ENCODE peak calls at places on chromosome 7, in nine cellular contexts. V is HepG2, Q is GM12891, G is GM12892, A is IMR-90, R is lower leg skin, E is uterus, K is Peyer's patch, W is A549. U is an unnamed sample.

GRCh38 chr7:151143261-151144015 is 24.1 kb downstream of the GBX1 start:
- DNase-seq in V (no peak), Q (no peak), G (no peak), A (no peak), R (no peak), E (peak), K (no peak), W (no peak), U (no peak)

GRCh38 chr7:158239290-158239981 is 348.2 kb downstream of the PTPRN2 start:
- DNase-seq in V (no peak), Q (no peak), G (no peak), A (no peak), R (no peak), E (no peak), K (no peak), W (no peak), U (no peak)

GRCh38 chr7:83697814-83698530 is 49.0 kb upstream of the SEMA3E start:
- DNase-seq in V (no peak), Q (no peak), G (no peak), A (peak), R (no peak), E (no peak), K (no peak), W (no peak), U (no peak)

GRCh38 chr7:155169081-155169480 is 99.0 kb downstream of the HTR5A start:
- DNase-seq in V (no peak), Q (no peak), G (no peak), A (no peak), R (no peak), E (no peak), K (no peak), W (no peak), U (no peak)

GRCh38 chr7:121411597-121411979 is 15.5 kb upstream of the FAM3C start:
- DNase-seq in V (no peak), Q (no peak), G (no peak), A (no peak), R (no peak), E (no peak), K (no peak), W (no peak), U (no peak)

GRCh38 chr7:142939226-142939910 is at the start of gene LLCFC1:
- DNase-seq in V (peak), Q (peak), G (peak), A (no peak), R (no peak), E (no peak), K (no peak), W (peak), U (peak)

GRCh38 chr7:27210441-27211083 is 10.7 kb upstream of the HOXA13 start:
- DNase-seq in V (no peak), Q (peak), G (no peak), A (peak), R (no peak), E (peak), K (peak), W (peak), U (peak)

GRCh38 chr7:132680590-132680989 is 104.3 kb upstream of the PLXNA4 start:
- DNase-seq in V (no peak), Q (no peak), G (no peak), A (no peak), R (no peak), E (no peak), K (no peak), W (no peak), U (no peak)

GRCh38 chr7:147707926-147708325 is 882.6 kb upstream of the C7orf33 start:
- DNase-seq in V (no peak), Q (no peak), G (no peak), A (no peak), R (no peak), E (no peak), K (no peak), W (no peak), U (no peak)

GRCh38 chr7:71511361-71511807 is 379.4 kb downstream of the GALNT17 start:
- DNase-seq in V (no peak), Q (no peak), G (no peak), A (no peak), R (no peak), E (no peak), K (no peak), W (no peak), U (no peak)

GRCh38 chr7:54397836-54398612 is 144.2 kb upstream of the VSTM2A start:
- DNase-seq in V (no peak), Q (no peak), G (no peak), A (no peak), R (no peak), E (no peak), K (no peak), W (no peak), U (peak)

GRCh38 chr7:81624021-81624630 is 145.7 kb downstream of the HGF start:
- DNase-seq in V (peak), Q (no peak), G (no peak), A (peak), R (no peak), E (no peak), K (no peak), W (no peak), U (no peak)

GRCh38 chr7:139038691-139039090 is 2.8 kb upstream of the ZC3HAV1L start:
- DNase-seq in V (no peak), Q (no peak), G (no peak), A (no peak), R (no peak), E (no peak), K (no peak), W (no peak), U (peak)

GRCh38 chr7:107946451-107946850 is 55.5 kb downstream of the DLD start:
- DNase-seq in V (no peak), Q (no peak), G (no peak), A (peak), R (no peak), E (no peak), K (no peak), W (no peak), U (no peak)

GRCh38 chr7:32070406-32071360 is at the start of gene PDE1C:
- DNase-seq in V (no peak), Q (peak), G (peak), A (peak), R (no peak), E (peak), K (no peak), W (peak), U (no peak)

GRCh38 chr7:76505168-76506080 is 4.9 kb upstream of the UPK3B start:
- DNase-seq in V (no peak), Q (no peak), G (no peak), A (no peak), R (no peak), E (no peak), K (no peak), W (no peak), U (no peak)

GRCh38 chr7:1909476-1909875 is 239.4 kb downstream of the ELFN1 start:
- DNase-seq in V (no peak), Q (no peak), G (no peak), A (no peak), R (no peak), E (no peak), K (no peak), W (no peak), U (no peak)

GRCh38 chr7:32536585-32536984 is 41.3 kb downstream of the AVL9 start:
- DNase-seq in V (no peak), Q (no peak), G (no peak), A (peak), R (no peak), E (no peak), K (no peak), W (peak), U (no peak)

GRCh38 chr7:154777489-154777888 is 225.4 kb downstream of the PAXIP1 start:
- DNase-seq in V (no peak), Q (no peak), G (no peak), A (no peak), R (no peak), E (no peak), K (peak), W (no peak), U (no peak)

GRCh38 chr7:141544831-141545230 is 6.4 kb upstream of the AGK start:
- DNase-seq in V (no peak), Q (no peak), G (no peak), A (no peak), R (no peak), E (no peak), K (no peak), W (no peak), U (no peak)

GRCh38 chr7:6232534-6232933 is 39.9 kb downstream of the CYTH3 start:
- DNase-seq in V (no peak), Q (no peak), G (no peak), A (no peak), R (peak), E (no peak), K (no peak), W (no peak), U (no peak)

GRCh38 chr7:106618480-106618879 is 42.5 kb downstream of the CCDC71L start:
- DNase-seq in V (no peak), Q (no peak), G (no peak), A (peak), R (no peak), E (no peak), K (no peak), W (no peak), U (no peak)

GRCh38 chr7:129739427-129739826 is 127.9 kb downstream of the NRF1 start:
- DNase-seq in V (no peak), Q (no peak), G (no peak), A (peak), R (no peak), E (no peak), K (no peak), W (no peak), U (no peak)

GRCh38 chr7:22316914-22317313 is 40.0 kb downstream of the RAPGEF5 start:
- DNase-seq in V (no peak), Q (no peak), G (no peak), A (no peak), R (no peak), E (no peak), K (no peak), W (no peak), U (no peak)

GRCh38 chr7:20519641-20520040 is 95.8 kb upstream of the ABCB5 start:
- DNase-seq in V (no peak), Q (no peak), G (no peak), A (no peak), R (no peak), E (no peak), K (no peak), W (no peak), U (no peak)

GRCh38 chr7:147605326-147605725 is 985.2 kb upstream of the C7orf33 start:
- DNase-seq in V (no peak), Q (no peak), G (no peak), A (no peak), R (no peak), E (no peak), K (no peak), W (no peak), U (no peak)

GRCh38 chr7:12423995-12424745 is 20.5 kb upstream of the VWDE start:
- DNase-seq in V (no peak), Q (no peak), G (no peak), A (no peak), R (no peak), E (no peak), K (no peak), W (no peak), U (no peak)

GRCh38 chr7:150511039-150511438 is 3.6 kb upstream of the GIMAP7 start:
- DNase-seq in V (no peak), Q (no peak), G (no peak), A (no peak), R (no peak), E (no peak), K (no peak), W (no peak), U (no peak)

GRCh38 chr7:84088669-84089278 is 105.8 kb downstream of the SEMA3A start:
- DNase-seq in V (no peak), Q (no peak), G (no peak), A (peak), R (no peak), E (no peak), K (no peak), W (no peak), U (no peak)

GRCh38 chr7:139582130-139582650 is 58.7 kb downstream of the CLEC2L start:
- DNase-seq in V (no peak), Q (no peak), G (no peak), A (no peak), R (no peak), E (peak), K (no peak), W (no peak), U (no peak)

GRCh38 chr7:85074016-85074415 is 112.8 kb downstream of the SEMA3D start:
- DNase-seq in V (no peak), Q (no peak), G (no peak), A (peak), R (no peak), E (no peak), K (no peak), W (no peak), U (no peak)

GRCh38 chr7:54788664-54789063 is 29.7 kb upstream of the SEC61G start:
- DNase-seq in V (peak), Q (peak), G (no peak), A (peak), R (peak), E (no peak), K (no peak), W (peak), U (peak)

GRCh38 chr7:27098493-27099223 is 2.9 kb upstream of the HOXA1 start:
- DNase-seq in V (no peak), Q (no peak), G (no peak), A (peak), R (no peak), E (peak), K (no peak), W (no peak), U (no peak)

GRCh38 chr7:31763548-31763947 is 76.5 kb downstream of the PPP1R17 start:
- DNase-seq in V (no peak), Q (no peak), G (no peak), A (no peak), R (no peak), E (no peak), K (no peak), W (no peak), U (no peak)

GRCh38 chr7:78649976-78650375 is 803.5 kb downstream of the MAGI2 start:
- DNase-seq in V (no peak), Q (no peak), G (no peak), A (no peak), R (no peak), E (no peak), K (no peak), W (no peak), U (no peak)

GRCh38 chr7:11492307-11492706 is 339.7 kb downstream of the THSD7A start:
- DNase-seq in V (no peak), Q (no peak), G (no peak), A (no peak), R (no peak), E (no peak), K (no peak), W (no peak), U (no peak)

GRCh38 chr7:98228801-98229200 is 17.6 kb downstream of the BHLHA15 start:
- DNase-seq in V (no peak), Q (no peak), G (no peak), A (no peak), R (no peak), E (no peak), K (no peak), W (no peak), U (no peak)

GRCh38 chr7:98230746-98231471 is 19.7 kb downstream of the BHLHA15 start:
- DNase-seq in V (no peak), Q (no peak), G (no peak), A (no peak), R (no peak), E (no peak), K (no peak), W (no peak), U (no peak)

GRCh38 chr7:98229441-98229840 is 18.2 kb downstream of the BHLHA15 start:
- DNase-seq in V (no peak), Q (no peak), G (no peak), A (no peak), R (no peak), E (no peak), K (no peak), W (no peak), U (no peak)

GRCh38 chr7:98231489-98232275 is 20.4 kb downstream of the TECPR1 start:
- DNase-seq in V (no peak), Q (no peak), G (no peak), A (no peak), R (no peak), E (no peak), K (no peak), W (no peak), U (no peak)

DNA sequence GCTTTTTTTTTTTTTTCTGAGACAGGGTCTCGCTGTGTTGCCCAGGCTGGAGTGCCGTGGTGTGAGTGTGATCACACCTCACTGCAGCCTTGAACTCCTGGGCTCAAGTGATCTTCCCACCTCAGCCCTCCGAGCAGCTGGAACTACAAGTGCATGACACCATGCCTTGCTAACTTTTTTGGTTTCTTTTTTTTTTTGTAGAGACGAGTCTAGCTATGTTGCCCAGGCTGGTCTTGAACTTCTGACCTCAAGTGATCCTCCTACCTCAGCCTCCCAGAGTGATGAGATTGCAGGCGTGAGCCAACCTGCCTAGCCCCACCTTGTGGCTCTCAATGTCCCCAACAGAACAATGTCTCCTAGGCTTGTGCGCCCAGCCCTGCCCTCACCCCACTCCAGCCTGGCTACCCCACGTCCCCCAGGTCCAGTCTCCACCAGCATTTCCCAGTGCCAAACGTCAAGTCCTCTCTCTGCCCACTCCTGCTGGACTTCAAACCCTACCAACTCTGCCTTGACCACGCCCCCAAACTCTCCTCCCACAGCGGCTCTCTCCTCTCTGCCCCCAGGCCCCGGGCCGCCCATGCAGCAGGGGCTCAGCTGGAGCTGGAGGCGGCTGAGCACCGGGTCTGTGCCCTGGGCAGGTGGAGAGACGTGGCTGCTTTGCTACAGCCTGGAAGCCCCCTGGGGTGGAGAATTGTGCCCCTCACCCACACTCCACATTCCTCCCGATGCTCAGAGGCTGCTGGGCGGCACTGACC is 18.9 kb downstream of the BHLHA15 start:
- DNase-seq in V (peak), Q (no peak), G (no peak), A (no peak), R (no peak), E (no peak), K (no peak), W (no peak), U (no peak)
- TF ChIP-seq POLR2A in V (no peak), Q (no peak), G (no peak), A (no peak), R (no peak), E (no peak), K (no peak), W (no peak), U (no peak)

GRCh38 chr7:94374231-94374630 is 20.5 kb upstream of the COL1A2 start:
- DNase-seq in V (no peak), Q (no peak), G (no peak), A (peak), R (peak), E (peak), K (no peak), W (no peak), U (no peak)
- TF ChIP-seq POLR2A in V (no peak), Q (no peak), G (no peak), A (peak), R (no peak), E (no peak), K (no peak), W (no peak), U (no peak)

GRCh38 chr7:148991536-148991935 is 36.8 kb downstream of the PDIA4 start:
- DNase-seq in V (no peak), Q (no peak), G (no peak), A (no peak), R (no peak), E (no peak), K (no peak), W (no peak), U (no peak)

GRCh38 chr7:148997497-148997896 is 30.8 kb downstream of the PDIA4 start:
- DNase-seq in V (no peak), Q (no peak), G (no peak), A (no peak), R (no peak), E (no peak), K (no peak), W (no peak), U (no peak)

GRCh38 chr7:148993193-148993592 is 35.1 kb downstream of the PDIA4 start:
- DNase-seq in V (no peak), Q (no peak), G (no peak), A (no peak), R (no peak), E (no peak), K (no peak), W (no peak), U (no peak)

GRCh38 chr7:148999166-148999565 is 29.1 kb downstream of the PDIA4 start:
- DNase-seq in V (no peak), Q (no peak), G (no peak), A (no peak), R (no peak), E (no peak), K (no peak), W (no peak), U (no peak)

DNA sequence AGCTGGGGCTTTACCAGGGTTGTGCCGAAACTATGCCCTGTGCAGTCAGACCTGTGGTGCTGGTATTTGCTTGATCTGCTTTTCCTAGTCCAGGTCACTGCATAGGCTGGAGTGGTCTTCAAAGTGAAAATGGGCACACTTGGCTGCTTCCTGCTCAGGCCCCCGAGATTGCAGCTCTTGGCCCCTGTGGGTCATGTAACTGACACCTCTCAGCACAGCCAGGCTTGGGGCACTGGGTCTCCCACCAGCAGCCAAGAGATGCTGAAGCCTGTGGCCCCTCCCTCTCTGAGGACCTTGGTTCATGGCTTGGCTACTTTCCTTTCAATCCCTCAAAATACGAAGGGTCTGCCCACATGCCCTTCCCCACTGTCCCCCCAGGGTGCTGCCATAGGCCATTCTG is 33.7 kb downstream of the PDIA4 start:
- DNase-seq in V (no peak), Q (no peak), G (no peak), A (no peak), R (no peak), E (no peak), K (no peak), W (no peak), U (no peak)
- TF ChIP-seq POLR2A in V (no peak), Q (no peak), G (no peak), A (no peak), R (no peak), E (no peak), K (no peak), W (no peak), U (no peak)

DNA sequence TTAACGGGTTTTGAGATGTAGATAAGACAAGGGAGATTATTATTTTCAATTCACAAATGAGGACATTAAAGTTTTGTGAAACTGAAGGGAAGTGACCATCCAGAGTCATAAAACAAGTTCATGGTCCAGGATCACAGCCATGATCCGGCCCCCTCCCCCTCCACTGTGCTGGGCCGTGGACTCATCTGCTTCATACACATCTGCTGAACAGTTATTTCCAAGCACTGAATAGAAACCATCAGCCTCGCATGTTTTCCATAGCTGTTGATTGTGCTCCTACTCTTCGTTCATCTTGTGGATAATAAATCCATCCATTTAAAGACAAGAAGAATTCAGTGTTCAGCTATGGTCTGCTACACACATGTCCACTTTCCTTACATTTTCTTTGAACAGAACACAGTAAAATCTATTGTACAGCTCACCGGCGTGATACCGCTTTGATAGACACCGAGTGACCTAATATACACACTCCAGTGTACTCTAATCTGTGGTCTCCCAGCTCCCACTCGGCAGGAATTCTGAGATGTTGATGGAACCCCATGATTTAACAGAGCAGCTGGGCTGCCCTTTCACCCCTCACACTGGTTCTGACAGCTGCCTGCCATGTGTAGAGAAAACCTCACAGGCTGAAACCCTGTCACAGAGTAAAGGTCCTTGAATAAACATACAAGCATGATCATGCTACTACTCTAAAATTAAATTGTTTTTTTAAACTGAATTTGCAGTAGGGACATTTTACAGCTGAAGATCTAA is 95.3 kb upstream of the FZD1 start:
- DNase-seq in V (no peak), Q (no peak), G (no peak), A (peak), R (no peak), E (no peak), K (no peak), W (no peak), U (no peak)
- TF ChIP-seq POLR2A in V (no peak), Q (no peak), G (no peak), A (no peak), R (no peak), E (no peak), K (no peak), W (no peak), U (no peak)

GRCh38 chr7:28749673-28750072 is 208.5 kb downstream of the TRIL start:
- DNase-seq in V (no peak), Q (no peak), G (no peak), A (peak), R (no peak), E (no peak), K (no peak), W (no peak), U (no peak)
- TF ChIP-seq POLR2A in V (no peak), Q (no peak), G (no peak), A (no peak), R (no peak), E (no peak), K (no peak), W (no peak), U (no peak)

GRCh38 chr7:805261-805660 is 27.0 kb upstream of the SUN1 start:
- DNase-seq in V (no peak), Q (no peak), G (no peak), A (no peak), R (no peak), E (peak), K (no peak), W (no peak), U (no peak)
- TF ChIP-seq POLR2A in V (no peak), Q (no peak), G (no peak), A (no peak), R (no peak), E (no peak), K (no peak), W (no peak), U (no peak)